ENCODE peak calls at places on chromosomes 4 and X, in nine cellular contexts. L is astrocyte of the spinal cord; C is PC-3; Q is NCI-H187 treated with DMSO at 0.1 percent for 48 hours; D is activated CD8-positive, alpha-beta T cell treated with anti-CD3 and anti-CD28 coated beads, Interleukin-2, amount 10 ng/mL, durations not matched to agents 7 days and 5 days; S is T follicular helper cell; R is EL; B is caudate nucleus; T is uterus. N is an unnamed sample.

GRCh38 chr4:143381171-143382118 is 44.8 kb downstream of the GAB1 start:
- DNase-seq in D (no peak), T (peak; percentile 85), R (peak; percentile 89), L (peak; percentile 93), C (peak; percentile 88), S (no peak), B (no peak), Q (no peak), N (no peak)

GRCh38 chr4:112075129-112075753 is 70.0 kb upstream of the FAM241A start:
- DNase-seq in S (no peak), L (peak; percentile 68), R (peak; percentile 63), T (no peak), C (peak; percentile 81), D (peak; percentile 47), Q (no peak), B (no peak), N (no peak)

GRCh38 chr4:184409911-184410692 is 64.2 kb downstream of the IRF2 start:
- DNase-seq in R (no peak), L (no peak), S (no peak), D (peak; percentile 61), Q (no peak), C (no peak), T (no peak), B (no peak), N (no peak)

GRCh38 chr4:14848210-14848609 is 154.1 kb upstream of the CPEB2 start:
- DNase-seq in R (no peak), T (no peak), S (no peak), D (no peak), L (no peak), Q (no peak), B (no peak), C (no peak), N (no peak)

GRCh38 chr4:44070843-44071242 is 377.8 kb downstream of the KCTD8 start:
- DNase-seq in B (no peak), D (no peak), Q (no peak), S (no peak), R (no peak), C (no peak), T (no peak), L (no peak), N (no peak)

GRCh38 chr4:47478799-47479198 is 6.3 kb upstream of the ATP10D start:
- DNase-seq in D (no peak), S (no peak), L (no peak), B (no peak), Q (no peak), C (no peak), T (no peak), R (no peak), N (no peak)

GRCh38 chrX:39731390-39731680 is 366.4 kb downstream of the BCOR start:
- DNase-seq in Q (no peak), D (no peak), B (no peak), T (no peak), R (no peak), L (no peak), C (no peak), S (no peak), N (no peak)

GRCh38 chr4:8410641-8411271 is 29.8 kb downstream of the ACOX3 start:
- DNase-seq in B (no peak), R (peak; percentile 60), T (peak; percentile 69), S (no peak), D (no peak), L (peak; percentile 59), C (peak; percentile 88), Q (no peak), N (no peak)

GRCh38 chr4:126267689-126268088 is 952.9 kb downstream of the FAT4 start:
- DNase-seq in R (peak; percentile 19), S (no peak), D (no peak), L (no peak), B (no peak), T (no peak), Q (no peak), C (no peak), N (no peak)

GRCh38 chr4:140604544-140604943 is 35.8 kb upstream of the UCP1 start:
- DNase-seq in B (no peak), L (no peak), C (no peak), D (no peak), S (no peak), Q (no peak), R (no peak), T (no peak), N (no peak)

GRCh38 chr4:138158746-138159297 is 83.3 kb downstream of the SLC7A11 start:
- DNase-seq in B (no peak), T (no peak), R (peak; percentile 81), Q (no peak), C (peak; percentile 58), D (no peak), L (peak; percentile 57), S (no peak), N (no peak)

GRCh38 chr4:108433832-108434231 is 186.5 kb upstream of the RPL34 start:
- DNase-seq in C (peak; percentile 34), D (peak; percentile 65), R (peak; percentile 55), B (no peak), S (peak; percentile 3), L (peak; percentile 83), T (no peak), Q (no peak), N (no peak)

GRCh38 chr4:185838514-185839203 is 26.7 kb upstream of the SORBS2 start:
- DNase-seq in D (no peak), C (no peak), Q (no peak), T (no peak), S (no peak), B (no peak), R (no peak), L (no peak), N (no peak)

GRCh38 chrX:104668550-104668949 is 102.6 kb downstream of the IL1RAPL2 start:
- DNase-seq in R (no peak), Q (no peak), L (peak; percentile 34), D (no peak), C (peak; percentile 57), T (no peak), B (no peak), S (no peak), N (no peak)

N was measured in left lung.